ENCODE peak calls at places on chromosome 1, in eight cellular contexts. A, G, B, Y, S, L, U and C are unnamed samples.

GRCh38 chr1:201714542-201715276 is 114.2 kb upstream of the IPO9 start:
- DNase-seq in A (no peak), G (no peak), B (no peak), Y (peak), S (peak), L (no peak), U (peak), C (peak)

GRCh38 chr1:3610823-3611169 is 512 bp downstream of the MEGF6 start:
- DNase-seq in A (no peak), G (no peak), B (no peak), Y (no peak), S (no peak), L (no peak), U (no peak), C (no peak)

GRCh38 chr1:39266269-39266668 is 61.8 kb downstream of the MACF1 start:
- DNase-seq in A (no peak), G (peak), B (no peak), Y (no peak), S (no peak), L (no peak), U (no peak), C (no peak)

GRCh38 chr1:236869911-236870310 is 74.8 kb downstream of the MTR start:
- DNase-seq in A (no peak), G (no peak), B (no peak), Y (no peak), S (no peak), L (no peak), U (no peak), C (no peak)

GRCh38 chr1:207828485-207829158 is 76.8 kb downstream of the CD46 start:
- DNase-seq in A (no peak), G (peak), B (peak), Y (peak), S (peak), L (peak), U (no peak), C (peak)

GRCh38 chr1:77539510-77540142 is 142.8 kb downstream of the ZZZ3 start:
- DNase-seq in A (no peak), G (peak), B (no peak), Y (no peak), S (peak), L (no peak), U (peak), C (peak)

GRCh38 chr1:41540886-41541591 is 56.6 kb upstream of the EDN2 start:
- DNase-seq in A (no peak), G (no peak), B (no peak), Y (no peak), S (no peak), L (no peak), U (no peak), C (no peak)

GRCh38 chr1:42680921-42681683 is 1.1 kb upstream of the YBX1 start:
- DNase-seq in A (no peak), G (peak), B (peak), Y (no peak), S (no peak), L (no peak), U (no peak), C (no peak)

GRCh38 chr1:208600456-208600855 is 356.3 kb upstream of the PLXNA2 start:
- DNase-seq in A (no peak), G (no peak), B (no peak), Y (no peak), S (no peak), L (no peak), U (no peak), C (no peak)

GRCh38 chr1:168512864-168513595 is 30.8 kb downstream of the XCL2 start:
- DNase-seq in A (no peak), G (peak), B (peak), Y (no peak), S (no peak), L (no peak), U (no peak), C (no peak)

GRCh38 chr1:245155186-245156040 is 628 bp downstream of the KIF26B start:
- DNase-seq in A (peak), G (no peak), B (no peak), Y (no peak), S (no peak), L (peak), U (no peak), C (no peak)

GRCh38 chr1:199113265-199113869 is 474.5 kb downstream of the PTPRC start:
- DNase-seq in A (no peak), G (peak), B (peak), Y (no peak), S (no peak), L (peak), U (peak), C (peak)

GRCh38 chr1:230507671-230508407 is 81.7 kb upstream of the PGBD5 start:
- DNase-seq in A (no peak), G (no peak), B (no peak), Y (peak), S (no peak), L (no peak), U (no peak), C (no peak)

GRCh38 chr1:223426936-223427335 is 33.7 kb downstream of the CCDC185 start:
- DNase-seq in A (no peak), G (no peak), B (no peak), Y (no peak), S (no peak), L (no peak), U (no peak), C (no peak)

GRCh38 chr1:223429313-223429731 is 36.1 kb downstream of the CCDC185 start:
- DNase-seq in A (no peak), G (no peak), B (no peak), Y (no peak), S (no peak), L (no peak), U (no peak), C (peak)

GRCh38 chr1:223425550-223425949 is 32.3 kb downstream of the CCDC185 start:
- DNase-seq in A (no peak), G (no peak), B (no peak), Y (no peak), S (no peak), L (no peak), U (no peak), C (peak)

GRCh38 chr1:223429821-223430220 is 36.6 kb downstream of the CCDC185 start:
- DNase-seq in A (no peak), G (no peak), B (no peak), Y (no peak), S (no peak), L (no peak), U (no peak), C (no peak)

GRCh38 chr1:223430221-223430620 is 37.0 kb downstream of the CCDC185 start:
- DNase-seq in A (no peak), G (no peak), B (no peak), Y (no peak), S (no peak), L (no peak), U (no peak), C (no peak)
- TF ChIP-seq CTCF in A (no peak), G (no peak), B (no peak), Y (no peak), S (no peak), L (no peak), U (no peak), C (no peak)

GRCh38 chr1:88009916-88010315 is 674.2 kb upstream of the PKN2 start:
- DNase-seq in A (no peak), G (no peak), B (no peak), Y (no peak), S (no peak), L (no peak), U (no peak), C (no peak)
- TF ChIP-seq CTCF in A (no peak), G (no peak), B (no peak), Y (no peak), S (no peak), L (no peak), U (no peak), C (no peak)

DNA sequence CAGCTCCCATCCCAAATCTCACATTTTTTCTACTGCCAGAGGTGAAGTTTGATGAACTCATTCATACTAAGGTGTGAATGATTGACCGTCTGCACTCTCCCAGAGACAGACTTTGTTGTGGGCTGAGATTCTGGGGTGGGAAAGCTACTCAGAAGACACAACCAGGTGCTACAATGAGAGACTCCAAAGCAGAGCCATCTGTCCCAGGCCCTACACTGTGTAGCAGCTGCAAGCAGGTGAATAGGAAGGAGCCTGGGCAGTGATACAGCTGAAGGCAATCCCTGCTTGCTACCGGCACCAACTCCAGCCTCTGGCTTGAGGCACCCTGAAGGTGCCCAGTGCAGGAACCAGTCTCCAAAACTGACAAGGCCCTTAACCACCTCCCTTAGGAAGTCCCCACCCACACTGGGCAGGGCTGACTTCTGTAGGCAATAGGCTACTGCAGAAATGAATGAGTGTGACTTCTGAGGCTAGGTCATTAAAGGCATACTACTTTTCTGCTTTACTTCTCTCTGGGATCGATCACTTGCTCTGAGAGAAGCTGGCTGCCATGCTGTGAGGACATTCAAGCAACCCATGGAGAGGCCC is 79.7 kb upstream of the RUNX3 start:
- DNase-seq in A (no peak), G (no peak), B (no peak), Y (no peak), S (no peak), L (no peak), U (no peak), C (no peak)
- TF ChIP-seq CTCF in A (no peak), G (no peak), B (no peak), Y (no peak), S (no peak), L (no peak), U (no peak), C (no peak)

GRCh38 chr1:89622895-89623294 is 10.0 kb upstream of the LRRC8C start:
- DNase-seq in A (no peak), G (peak), B (no peak), Y (no peak), S (no peak), L (no peak), U (no peak), C (no peak)
- TF ChIP-seq CTCF in A (peak), G (peak), B (no peak), Y (no peak), S (peak), L (no peak), U (no peak), C (peak)

DNA sequence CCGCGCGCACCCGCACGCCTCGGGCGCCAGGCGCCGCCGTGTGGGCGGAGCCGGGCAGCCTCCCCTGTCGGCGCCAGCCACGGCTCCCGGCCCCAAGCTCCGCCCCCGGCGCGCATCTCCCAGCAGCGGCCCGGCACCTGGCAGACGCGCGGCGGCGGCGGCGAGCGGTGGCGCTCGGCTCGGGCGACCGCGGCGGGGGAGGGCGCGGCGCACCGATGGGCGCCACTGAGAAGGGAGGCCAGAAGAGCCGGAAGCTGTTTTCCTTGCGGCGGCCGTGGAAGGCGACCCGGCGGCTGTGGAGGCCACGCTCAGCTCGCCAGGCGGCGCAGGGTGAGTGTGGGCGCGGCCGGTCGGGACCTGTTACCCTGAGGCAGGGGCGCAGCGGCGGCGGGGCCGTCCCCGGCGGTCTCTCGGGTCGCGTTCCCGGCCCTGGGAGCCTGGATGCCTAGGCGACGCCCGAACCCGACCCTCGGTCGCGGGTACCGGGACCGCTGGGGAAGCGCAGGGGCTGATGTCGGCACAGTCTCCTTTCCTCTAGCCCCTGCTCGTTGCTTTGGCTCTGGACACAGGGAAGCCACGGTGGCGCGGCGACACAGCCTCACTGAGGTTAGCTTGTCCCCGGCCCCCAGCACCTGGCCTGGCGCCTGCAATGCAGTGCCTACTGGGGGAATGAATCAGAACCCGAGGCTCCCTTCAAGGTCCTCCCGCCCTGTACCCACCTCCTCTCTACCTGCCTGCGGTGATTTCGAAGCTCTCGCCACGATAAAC is 54.8 kb upstream of the DNAJC6 start:
- DNase-seq in A (peak), G (peak), B (peak), Y (peak), S (no peak), L (peak), U (no peak), C (no peak)
- TF ChIP-seq CTCF in A (no peak), G (no peak), B (no peak), Y (peak), S (peak), L (no peak), U (peak), C (peak)

GRCh38 chr1:21468597-21468996 is 28.7 kb downstream of the NBPF3 start:
- DNase-seq in A (peak), G (peak), B (peak), Y (no peak), S (no peak), L (peak), U (no peak), C (no peak)
- TF ChIP-seq CTCF in A (peak), G (peak), B (no peak), Y (no peak), S (peak), L (peak), U (peak), C (peak)

GRCh38 chr1:6464514-6464836 is 1.5 kb downstream of the TNFRSF25 start:
- DNase-seq in A (no peak), G (no peak), B (peak), Y (no peak), S (no peak), L (no peak), U (no peak), C (no peak)
- TF ChIP-seq CTCF in A (no peak), G (no peak), B (no peak), Y (no peak), S (no peak), L (no peak), U (no peak), C (no peak)